ENCODE peak calls at places on chromosomes 11 and 22, in four cellular contexts. I is A549, O is K562, X is GM12878. L is an unnamed sample.

GRCh38 chr11:73997120-73997772 is 11.6 kb downstream of the UCP3 start:
- DNase-seq in I (no peak), O (no peak), X (no peak), L (no peak)

GRCh38 chr11:38766796-38767195 is 2168.8 kb upstream of the RAG2 start:
- DNase-seq in I (no peak), O (no peak), X (no peak), L (no peak)

GRCh38 chr11:2778630-2779498 is 79.1 kb upstream of the KCNQ1OT1 start:
- DNase-seq in I (peak; percentile 39), O (peak; percentile 85), X (no peak), L (peak; percentile 66)

GRCh38 chr11:116062526-116063171 is 558.4 kb upstream of the CADM1 start:
- DNase-seq in I (no peak), O (peak; percentile 19), X (no peak), L (no peak)

GRCh38 chr22:40635940-40636379 is 559 bp downstream of the MRTFA start:
- DNase-seq in I (no peak), O (no peak), X (no peak), L (no peak)

GRCh38 chr11:33376331-33377099 is 119.3 kb downstream of the HIPK3 start:
- DNase-seq in I (no peak), O (no peak), X (no peak), L (no peak)

GRCh38 chr22:23105919-23106853 is 35.6 kb downstream of the RSPH14 start:
- DNase-seq in I (no peak), O (peak; percentile 65), X (no peak), L (no peak)

GRCh38 chr11:62166371-62166770 is 23.6 kb upstream of the SCGB1D1 start:
- DNase-seq in I (no peak), O (no peak), X (no peak), L (no peak)

GRCh38 chr11:62195945-62196344 is 5.9 kb downstream of the SCGB1D1 start:
- DNase-seq in I (no peak), O (peak; percentile 30), X (no peak), L (no peak)

GRCh38 chr11:128965485-128965884 is 22.8 kb upstream of the TP53AIP1 start:
- DNase-seq in I (no peak), O (no peak), X (peak; percentile 59), L (no peak)

GRCh38 chr11:96748639-96749370 is 359.0 kb downstream of the JRKL start:
- DNase-seq in I (no peak), O (no peak), X (no peak), L (no peak)

GRCh38 chr11:16897460-16898061 is 116.7 kb downstream of the PLEKHA7 start:
- DNase-seq in I (no peak), O (no peak), X (no peak), L (no peak)

GRCh38 chr22:49812838-49813237 is 14.8 kb downstream of the BRD1 start:
- DNase-seq in I (no peak), O (no peak), X (no peak), L (no peak)

GRCh38 chr22:39234157-39234793 is 10.5 kb downstream of the PDGFB start:
- DNase-seq in I (no peak), O (no peak), X (no peak), L (no peak)

GRCh38 chr11:130124096-130124495 is 35.5 kb upstream of the ST14 start:
- DNase-seq in I (peak; percentile 22), O (no peak), X (no peak), L (peak; percentile 97)

GRCh38 chr22:31683181-31684105 is 21.4 kb upstream of the PISD start:
- DNase-seq in I (no peak), O (no peak), X (no peak), L (no peak)

GRCh38 chr22:31682751-31683150 is 20.7 kb upstream of the PISD start:
- DNase-seq in I (no peak), O (no peak), X (no peak), L (no peak)

GRCh38 chr22:31681625-31682345 is 19.8 kb upstream of the PISD start:
- DNase-seq in I (no peak), O (no peak), X (no peak), L (no peak)

GRCh38 chr22:31678748-31679147 is 16.7 kb upstream of the PISD start:
- DNase-seq in I (no peak), O (no peak), X (no peak), L (no peak)

GRCh38 chr22:31680764-31681624 is 19.0 kb upstream of the PISD start:
- DNase-seq in I (no peak), O (no peak), X (no peak), L (no peak)
- TF ChIP-seq POLR2AphosphoS2 in I (no peak), O (no peak), X (no peak), L (no peak)

GRCh38 chr22:37647928-37648327 is 8.5 kb downstream of the SH3BP1 start:
- DNase-seq in I (no peak), O (no peak), X (no peak), L (no peak)
- TF ChIP-seq POLR2AphosphoS2 in I (no peak), O (no peak), X (no peak), L (no peak)

GRCh38 chr11:117693344-117693743 is 103.7 kb downstream of the DSCAML1 start:
- DNase-seq in I (no peak), O (no peak), X (no peak), L (no peak)

GRCh38 chr11:117700551-117700950 is 96.5 kb downstream of the DSCAML1 start:
- DNase-seq in I (no peak), O (no peak), X (no peak), L (no peak)

GRCh38 chr11:117697319-117697718 is 99.7 kb downstream of the DSCAML1 start:
- DNase-seq in I (no peak), O (no peak), X (no peak), L (no peak)

GRCh38 chr11:117691501-117691900 is 105.5 kb downstream of the DSCAML1 start:
- DNase-seq in I (no peak), O (no peak), X (no peak), L (no peak)

DNA sequence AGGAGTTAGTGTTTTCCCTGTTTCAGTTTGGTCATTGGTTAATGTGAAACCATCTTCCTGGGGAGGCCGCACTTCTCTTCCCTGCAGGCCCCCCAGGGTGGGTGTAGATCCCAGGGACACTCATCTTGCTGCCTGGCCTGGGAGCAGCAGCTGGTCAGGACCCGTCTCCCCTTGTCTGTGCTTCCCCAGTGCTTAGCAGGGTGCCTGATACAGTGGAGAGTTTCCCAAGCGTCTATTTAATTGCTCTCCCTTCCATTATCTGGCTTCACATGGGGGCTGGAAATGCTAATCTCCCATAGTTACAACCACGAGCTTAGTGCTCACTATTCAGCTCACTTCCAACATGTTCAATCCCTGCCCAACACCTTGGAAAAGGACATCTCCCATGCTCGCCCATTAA is 100.5 kb downstream of the DSCAML1 start:
- DNase-seq in I (no peak), O (no peak), X (no peak), L (no peak)
- TF ChIP-seq POLR2AphosphoS2 in I (no peak), O (no peak), X (no peak), L (no peak)

DNA sequence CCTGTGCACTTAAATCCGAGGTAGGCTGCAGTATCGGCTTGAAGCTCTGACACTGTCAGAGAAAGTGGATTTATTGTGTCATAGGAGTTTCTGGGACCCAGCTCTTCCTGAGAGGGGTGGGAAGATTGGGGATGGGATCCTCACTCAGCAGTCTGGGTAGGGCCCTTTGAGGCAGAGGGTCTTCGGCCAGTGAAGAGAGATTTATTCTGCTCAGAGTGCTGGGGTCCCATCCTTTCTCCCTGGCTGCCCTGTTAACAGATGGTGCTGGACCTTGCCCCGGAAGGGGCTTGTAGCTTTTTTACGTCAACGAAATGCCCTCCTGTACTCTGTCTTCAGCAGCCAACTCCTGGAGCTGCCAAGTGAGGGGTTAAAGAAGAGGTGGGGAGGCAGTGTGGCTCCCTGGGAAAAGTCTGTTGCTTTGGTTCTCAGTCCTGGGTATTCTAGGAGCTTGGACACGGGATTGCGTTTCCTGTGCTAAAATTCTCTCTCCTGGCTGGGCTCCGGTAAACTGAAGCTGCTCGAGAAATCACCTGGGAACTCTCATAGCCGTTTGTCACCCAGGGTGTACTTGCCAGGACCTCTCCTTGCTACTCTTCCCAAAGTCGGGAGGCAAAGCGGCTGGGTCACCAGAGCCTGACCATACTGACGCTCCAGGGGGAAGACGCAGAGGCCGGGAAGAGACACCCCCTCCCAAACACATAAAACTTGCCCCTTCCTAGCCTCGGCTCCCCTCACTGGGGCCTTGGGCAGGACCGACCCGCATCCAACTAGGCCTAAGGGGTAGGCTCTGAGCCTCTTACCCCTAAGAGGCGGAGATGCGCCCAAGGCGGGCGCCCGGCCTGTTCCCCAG is 806 bp upstream of the SMDT1 start:
- DNase-seq in I (no peak), O (no peak), X (no peak), L (no peak)
- TF ChIP-seq POLR2AphosphoS2 in I (no peak), O (no peak), X (no peak), L (no peak)

GRCh38 chr11:117677729-117678310 is 119.2 kb downstream of the DSCAML1 start:
- DNase-seq in I (no peak), O (no peak), X (no peak), L (no peak)
- TF ChIP-seq POLR2AphosphoS2 in I (no peak), O (no peak), X (no peak), L (no peak)

GRCh38 chr11:71238941-71239340 is 13.4 kb downstream of the SHANK2 start:
- DNase-seq in I (no peak), O (no peak), X (no peak), L (no peak)

GRCh38 chr11:71241721-71242259 is 10.6 kb downstream of the SHANK2 start:
- DNase-seq in I (no peak), O (no peak), X (no peak), L (no peak)

GRCh38 chr11:71240061-71240690 is 12.2 kb downstream of the SHANK2 start:
- DNase-seq in I (no peak), O (no peak), X (no peak), L (no peak)

GRCh38 chr11:71239581-71239980 is 12.8 kb downstream of the SHANK2 start:
- DNase-seq in I (no peak), O (no peak), X (no peak), L (no peak)

DNA sequence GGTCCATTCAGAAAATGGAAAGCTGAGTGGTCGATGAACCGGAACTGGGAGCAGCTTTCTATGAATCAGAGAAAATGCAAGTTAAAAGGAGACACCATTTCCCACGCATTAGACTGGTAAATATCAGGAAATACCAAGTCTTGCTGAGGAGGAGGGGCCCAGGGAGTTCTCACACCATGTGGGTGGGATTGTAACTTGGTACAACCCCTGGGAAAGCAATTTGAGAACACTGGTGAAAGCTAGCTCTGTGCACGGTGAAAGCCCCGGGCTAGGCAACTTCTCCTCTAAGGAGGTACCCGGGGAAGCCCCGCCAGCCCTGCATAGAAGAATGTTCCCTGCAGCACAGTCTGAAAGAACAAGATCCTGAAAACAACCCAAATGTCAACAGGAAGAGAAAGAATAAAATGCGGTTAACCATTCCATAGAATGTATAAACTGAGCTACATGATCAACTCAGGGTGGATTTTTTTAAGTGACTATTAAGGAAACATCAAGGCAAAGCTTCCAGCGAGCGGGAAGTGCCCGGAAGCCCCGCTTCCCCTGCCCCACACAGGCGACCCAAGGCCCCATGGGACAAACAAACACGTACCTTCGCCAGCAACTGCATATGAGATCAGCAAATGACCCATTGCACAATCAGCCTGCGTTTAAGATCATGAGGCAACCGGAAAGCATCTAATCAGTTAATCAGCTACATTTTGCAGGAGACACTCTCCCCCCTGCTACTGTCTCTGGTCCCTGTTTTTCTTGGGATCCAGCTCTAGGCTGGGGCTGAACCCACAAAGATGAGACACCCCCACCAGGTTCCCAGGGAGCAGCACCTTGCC is 11.3 kb downstream of the SHANK2 start:
- DNase-seq in I (peak; percentile 38), O (no peak), X (peak; percentile 38), L (peak; percentile 93)
- TF ChIP-seq POLR2AphosphoS2 in I (no peak), O (no peak), X (no peak), L (no peak)